ENCODE peak calls at places on chromosomes 5 and 9, in five cellular contexts. One of them, this sample, is unnamed.

GRCh38 chr9:96418074-96418919 is at the start of gene ZNF367:
- DNase-seq in dorsolateral prefrontal cortex: peak
- DNase-seq in heart left ventricle: peak
- DNase-seq in kidney: peak
- DNase-seq in CD4-positive, CD25-positive, alpha-beta regulatory T cell: peak
- DNase-seq in this sample: peak

GRCh38 chr5:125349432-125349831 is 603.0 kb upstream of the ZNF608 start:
- DNase-seq in dorsolateral prefrontal cortex: no peak
- DNase-seq in heart left ventricle: no peak
- DNase-seq in kidney: no peak
- DNase-seq in CD4-positive, CD25-positive, alpha-beta regulatory T cell: no peak
- DNase-seq in this sample: no peak

GRCh38 chr9:128333368-128333969 is 6.9 kb upstream of the SLC27A4 start:
- DNase-seq in dorsolateral prefrontal cortex: no peak
- DNase-seq in heart left ventricle: no peak
- DNase-seq in kidney: no peak
- DNase-seq in CD4-positive, CD25-positive, alpha-beta regulatory T cell: no peak
- DNase-seq in this sample: no peak

GRCh38 chr9:72695365-72695764 is 174.0 kb downstream of the TMC1 start:
- DNase-seq in dorsolateral prefrontal cortex: no peak
- DNase-seq in heart left ventricle: no peak
- DNase-seq in kidney: no peak
- DNase-seq in CD4-positive, CD25-positive, alpha-beta regulatory T cell: no peak
- DNase-seq in this sample: no peak

GRCh38 chr5:74510476-74510875 is 130.1 kb downstream of the ENC1 start:
- DNase-seq in dorsolateral prefrontal cortex: no peak
- DNase-seq in heart left ventricle: no peak
- DNase-seq in kidney: no peak
- DNase-seq in CD4-positive, CD25-positive, alpha-beta regulatory T cell: no peak
- DNase-seq in this sample: no peak

GRCh38 chr5:52441768-52442167 is 345.9 kb upstream of the ITGA1 start:
- DNase-seq in dorsolateral prefrontal cortex: no peak
- DNase-seq in heart left ventricle: no peak
- DNase-seq in kidney: no peak
- DNase-seq in CD4-positive, CD25-positive, alpha-beta regulatory T cell: no peak
- DNase-seq in this sample: no peak

GRCh38 chr9:14846871-14847311 is 63.3 kb downstream of the FREM1 start:
- DNase-seq in dorsolateral prefrontal cortex: peak
- DNase-seq in heart left ventricle: peak
- DNase-seq in kidney: peak
- DNase-seq in CD4-positive, CD25-positive, alpha-beta regulatory T cell: peak
- DNase-seq in this sample: peak

GRCh38 chr9:73219985-73220626 is 68.4 kb downstream of the ANXA1 start:
- DNase-seq in dorsolateral prefrontal cortex: no peak
- DNase-seq in heart left ventricle: no peak
- DNase-seq in kidney: no peak
- DNase-seq in CD4-positive, CD25-positive, alpha-beta regulatory T cell: no peak
- DNase-seq in this sample: no peak

GRCh38 chr5:33981408-33982171 is 2.9 kb downstream of the SLC45A2 start:
- DNase-seq in dorsolateral prefrontal cortex: no peak
- DNase-seq in heart left ventricle: no peak
- DNase-seq in kidney: no peak
- DNase-seq in CD4-positive, CD25-positive, alpha-beta regulatory T cell: no peak
- DNase-seq in this sample: no peak

GRCh38 chr9:83000765-83001164 is 62.2 kb downstream of the RASEF start:
- DNase-seq in dorsolateral prefrontal cortex: no peak
- DNase-seq in heart left ventricle: no peak
- DNase-seq in kidney: no peak
- DNase-seq in CD4-positive, CD25-positive, alpha-beta regulatory T cell: no peak
- DNase-seq in this sample: no peak

GRCh38 chr5:68320094-68320986 is 104.8 kb downstream of the PIK3R1 start:
- DNase-seq in dorsolateral prefrontal cortex: no peak
- DNase-seq in heart left ventricle: no peak
- DNase-seq in kidney: no peak
- DNase-seq in CD4-positive, CD25-positive, alpha-beta regulatory T cell: no peak
- DNase-seq in this sample: no peak

GRCh38 chr5:134958755-134959154 is 9.0 kb upstream of the CATSPER3 start:
- DNase-seq in dorsolateral prefrontal cortex: no peak
- DNase-seq in heart left ventricle: no peak
- DNase-seq in kidney: no peak
- DNase-seq in CD4-positive, CD25-positive, alpha-beta regulatory T cell: no peak
- DNase-seq in this sample: no peak

GRCh38 chr9:96460877-96461276 is 10.9 kb downstream of the HABP4 start:
- DNase-seq in dorsolateral prefrontal cortex: no peak
- DNase-seq in heart left ventricle: no peak
- DNase-seq in kidney: no peak
- DNase-seq in CD4-positive, CD25-positive, alpha-beta regulatory T cell: no peak
- DNase-seq in this sample: no peak

GRCh38 chr5:38719916-38720315 is 125.9 kb upstream of the OSMR start:
- DNase-seq in dorsolateral prefrontal cortex: no peak
- DNase-seq in heart left ventricle: no peak
- DNase-seq in kidney: no peak
- DNase-seq in CD4-positive, CD25-positive, alpha-beta regulatory T cell: no peak
- DNase-seq in this sample: no peak

GRCh38 chr5:119343766-119344165 is 12.1 kb upstream of the TNFAIP8 start:
- DNase-seq in dorsolateral prefrontal cortex: no peak
- DNase-seq in heart left ventricle: no peak
- DNase-seq in kidney: no peak
- DNase-seq in CD4-positive, CD25-positive, alpha-beta regulatory T cell: no peak
- DNase-seq in this sample: no peak

GRCh38 chr5:5323551-5323950 is 98.9 kb upstream of the ICE1 start:
- DNase-seq in dorsolateral prefrontal cortex: no peak
- DNase-seq in heart left ventricle: no peak
- DNase-seq in kidney: no peak
- DNase-seq in CD4-positive, CD25-positive, alpha-beta regulatory T cell: no peak
- DNase-seq in this sample: no peak

GRCh38 chr5:5331838-5332237 is 90.6 kb upstream of the ICE1 start:
- DNase-seq in dorsolateral prefrontal cortex: no peak
- DNase-seq in heart left ventricle: no peak
- DNase-seq in kidney: no peak
- DNase-seq in CD4-positive, CD25-positive, alpha-beta regulatory T cell: no peak
- DNase-seq in this sample: no peak

GRCh38 chr5:5326126-5326758 is 96.2 kb upstream of the ICE1 start:
- DNase-seq in dorsolateral prefrontal cortex: no peak
- DNase-seq in heart left ventricle: no peak
- DNase-seq in kidney: no peak
- DNase-seq in CD4-positive, CD25-positive, alpha-beta regulatory T cell: no peak
- DNase-seq in this sample: no peak

GRCh38 chr5:5330723-5331530 is 91.5 kb upstream of the ICE1 start:
- DNase-seq in dorsolateral prefrontal cortex: no peak
- DNase-seq in heart left ventricle: no peak
- DNase-seq in kidney: no peak
- DNase-seq in CD4-positive, CD25-positive, alpha-beta regulatory T cell: no peak
- DNase-seq in this sample: no peak

GRCh38 chr5:5327126-5327525 is 95.4 kb upstream of the ICE1 start:
- DNase-seq in dorsolateral prefrontal cortex: no peak
- DNase-seq in heart left ventricle: no peak
- DNase-seq in kidney: no peak
- DNase-seq in CD4-positive, CD25-positive, alpha-beta regulatory T cell: no peak
- DNase-seq in this sample: no peak
- H3K4me3 ChIP-seq in dorsolateral prefrontal cortex: no peak
- H3K4me3 ChIP-seq in heart left ventricle: no peak
- H3K4me3 ChIP-seq in kidney: no peak
- H3K4me3 ChIP-seq in CD4-positive, CD25-positive, alpha-beta regulatory T cell: no peak
- H3K4me3 ChIP-seq in this sample: no peak

DNA sequence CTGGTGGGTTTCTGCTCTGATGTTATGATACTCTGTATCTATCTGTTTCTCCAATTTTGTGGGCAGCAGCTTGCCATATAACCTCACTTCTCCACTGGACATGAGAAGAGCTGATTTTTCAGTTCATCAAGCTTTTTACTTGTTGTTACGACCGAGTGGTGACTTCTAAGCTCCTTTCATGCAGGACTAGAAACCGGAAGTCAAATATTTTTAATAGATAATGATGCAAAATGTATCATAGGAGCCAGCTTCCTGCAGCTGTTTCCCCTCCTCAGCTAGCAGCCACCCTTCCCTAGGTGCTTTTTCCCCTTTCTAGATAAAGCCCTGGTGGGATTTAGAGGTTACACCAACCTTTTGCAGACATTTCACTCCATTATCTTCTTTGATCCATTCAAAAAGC is 17.0 kb upstream of the ADAM19 start:
- DNase-seq in dorsolateral prefrontal cortex: no peak
- DNase-seq in heart left ventricle: no peak
- DNase-seq in kidney: no peak
- DNase-seq in CD4-positive, CD25-positive, alpha-beta regulatory T cell: no peak
- DNase-seq in this sample: no peak
- H3K4me3 ChIP-seq in dorsolateral prefrontal cortex: no peak
- H3K4me3 ChIP-seq in heart left ventricle: no peak
- H3K4me3 ChIP-seq in kidney: no peak
- H3K4me3 ChIP-seq in CD4-positive, CD25-positive, alpha-beta regulatory T cell: peak
- H3K4me3 ChIP-seq in this sample: no peak

GRCh38 chr5:177545487-177546261 is 8.7 kb downstream of the FAM193B start:
- DNase-seq in dorsolateral prefrontal cortex: no peak
- DNase-seq in heart left ventricle: no peak
- DNase-seq in kidney: no peak
- DNase-seq in CD4-positive, CD25-positive, alpha-beta regulatory T cell: no peak
- DNase-seq in this sample: no peak
- H3K4me3 ChIP-seq in dorsolateral prefrontal cortex: no peak
- H3K4me3 ChIP-seq in heart left ventricle: no peak
- H3K4me3 ChIP-seq in kidney: no peak
- H3K4me3 ChIP-seq in CD4-positive, CD25-positive, alpha-beta regulatory T cell: no peak
- H3K4me3 ChIP-seq in this sample: no peak

GRCh38 chr9:20568406-20568805 is 53.9 kb downstream of the MLLT3 start:
- DNase-seq in dorsolateral prefrontal cortex: no peak
- DNase-seq in heart left ventricle: no peak
- DNase-seq in kidney: no peak
- DNase-seq in CD4-positive, CD25-positive, alpha-beta regulatory T cell: no peak
- DNase-seq in this sample: no peak

GRCh38 chr9:20573023-20573422 is 49.3 kb downstream of the MLLT3 start:
- DNase-seq in dorsolateral prefrontal cortex: no peak
- DNase-seq in heart left ventricle: no peak
- DNase-seq in kidney: no peak
- DNase-seq in CD4-positive, CD25-positive, alpha-beta regulatory T cell: no peak
- DNase-seq in this sample: no peak

GRCh38 chr9:20570756-20571155 is 51.5 kb downstream of the MLLT3 start:
- DNase-seq in dorsolateral prefrontal cortex: no peak
- DNase-seq in heart left ventricle: no peak
- DNase-seq in kidney: no peak
- DNase-seq in CD4-positive, CD25-positive, alpha-beta regulatory T cell: no peak
- DNase-seq in this sample: no peak

GRCh38 chr9:20569525-20569924 is 52.8 kb downstream of the MLLT3 start:
- DNase-seq in dorsolateral prefrontal cortex: no peak
- DNase-seq in heart left ventricle: no peak
- DNase-seq in kidney: no peak
- DNase-seq in CD4-positive, CD25-positive, alpha-beta regulatory T cell: no peak
- DNase-seq in this sample: no peak

GRCh38 chr9:20570086-20570485 is 52.2 kb downstream of the MLLT3 start:
- DNase-seq in dorsolateral prefrontal cortex: no peak
- DNase-seq in heart left ventricle: no peak
- DNase-seq in kidney: no peak
- DNase-seq in CD4-positive, CD25-positive, alpha-beta regulatory T cell: no peak
- DNase-seq in this sample: no peak
- H3K4me3 ChIP-seq in dorsolateral prefrontal cortex: no peak
- H3K4me3 ChIP-seq in heart left ventricle: no peak
- H3K4me3 ChIP-seq in kidney: no peak
- H3K4me3 ChIP-seq in CD4-positive, CD25-positive, alpha-beta regulatory T cell: peak
- H3K4me3 ChIP-seq in this sample: no peak

DNA sequence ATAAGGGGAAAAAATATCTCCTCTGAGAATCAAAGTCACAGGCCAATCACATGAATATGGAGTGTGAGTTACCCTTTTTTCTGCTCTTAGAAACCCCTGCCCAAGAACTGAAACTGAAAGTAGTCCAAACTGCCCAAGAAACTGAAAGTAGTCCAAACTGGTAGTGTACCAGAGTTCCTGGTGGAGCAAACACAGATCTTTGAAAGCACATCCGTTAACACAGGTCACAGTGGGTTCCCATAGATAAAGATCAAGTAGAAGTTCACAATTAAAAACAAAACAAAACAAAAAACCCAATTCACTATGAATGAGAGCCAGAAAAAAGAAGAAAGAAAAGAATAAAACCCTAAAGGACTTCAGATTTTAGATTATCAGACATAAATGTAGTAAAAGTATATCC is 332.4 kb upstream of the EFNA5 start:
- DNase-seq in dorsolateral prefrontal cortex: no peak
- DNase-seq in heart left ventricle: no peak
- DNase-seq in kidney: no peak
- DNase-seq in CD4-positive, CD25-positive, alpha-beta regulatory T cell: no peak
- DNase-seq in this sample: no peak
- H3K4me3 ChIP-seq in dorsolateral prefrontal cortex: no peak
- H3K4me3 ChIP-seq in heart left ventricle: peak
- H3K4me3 ChIP-seq in kidney: peak
- H3K4me3 ChIP-seq in CD4-positive, CD25-positive, alpha-beta regulatory T cell: peak
- H3K4me3 ChIP-seq in this sample: no peak

DNA sequence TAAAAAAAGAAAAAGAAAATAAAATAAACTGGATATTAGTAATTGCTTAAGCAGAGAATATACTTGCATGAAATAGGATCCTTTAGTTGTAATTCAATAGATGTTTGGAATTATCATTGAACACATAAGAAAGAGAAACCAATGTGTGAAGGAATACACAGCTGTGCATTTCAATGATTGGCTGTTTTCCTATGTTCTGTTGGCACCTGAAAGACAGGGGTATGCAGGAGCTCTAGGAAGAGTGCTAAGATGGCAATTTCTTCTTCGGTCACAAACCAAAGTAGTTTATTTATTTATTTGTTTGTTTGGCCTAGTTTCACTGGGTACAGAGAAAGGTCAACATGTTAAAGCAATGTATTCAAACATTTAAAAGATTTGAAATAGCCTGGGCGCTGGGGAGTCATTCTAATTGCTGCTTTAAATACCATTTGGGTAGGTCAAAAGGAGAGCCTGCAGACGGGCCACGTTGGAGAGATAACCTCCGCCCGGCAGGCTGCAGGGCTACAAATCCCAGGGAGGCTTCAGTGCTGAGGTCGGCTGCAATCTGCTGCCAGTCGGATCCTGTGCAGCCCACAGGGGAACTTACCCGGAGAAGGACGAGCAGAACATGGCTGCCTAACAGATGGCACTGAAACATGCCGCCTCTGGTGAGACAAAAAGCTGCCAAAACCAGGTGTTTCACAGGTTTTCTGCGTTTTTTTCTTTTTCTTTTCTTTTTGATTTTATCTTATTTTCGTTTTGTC is 154.2 kb upstream of the TYRP1 start:
- DNase-seq in dorsolateral prefrontal cortex: no peak
- DNase-seq in heart left ventricle: no peak
- DNase-seq in kidney: peak
- DNase-seq in CD4-positive, CD25-positive, alpha-beta regulatory T cell: no peak
- DNase-seq in this sample: peak
- H3K4me3 ChIP-seq in dorsolateral prefrontal cortex: no peak
- H3K4me3 ChIP-seq in heart left ventricle: peak
- H3K4me3 ChIP-seq in kidney: no peak
- H3K4me3 ChIP-seq in CD4-positive, CD25-positive, alpha-beta regulatory T cell: no peak
- H3K4me3 ChIP-seq in this sample: no peak

GRCh38 chr9:21070171-21070571 is 7.6 kb downstream of the IFNB1 start:
- DNase-seq in dorsolateral prefrontal cortex: peak
- DNase-seq in heart left ventricle: peak
- DNase-seq in kidney: no peak
- DNase-seq in CD4-positive, CD25-positive, alpha-beta regulatory T cell: no peak
- DNase-seq in this sample: peak
- H3K4me3 ChIP-seq in dorsolateral prefrontal cortex: no peak
- H3K4me3 ChIP-seq in heart left ventricle: peak
- H3K4me3 ChIP-seq in kidney: peak
- H3K4me3 ChIP-seq in CD4-positive, CD25-positive, alpha-beta regulatory T cell: no peak
- H3K4me3 ChIP-seq in this sample: no peak

This sample was measured in BE2C.